ENCODE peak calls at places on chromosomes 3 and 15, in eight cellular contexts. K is fibroblast of pulmonary artery; G is NCI-H2081; A is MG63; S is HFFc6; N is SJSA1; I is activated T-cell treated with anti-CD3 and anti-CD28 coated beads, Interleukin-2, amount 50 U/mL, for 72 hours; T is stimulated activated CD8-positive, alpha-beta memory T cell treated with anti-CD3 and anti-CD28 coated beads, Interleukin-2, amount 100 ng/mL, for 1 hour. H is an unnamed sample.

GRCh38 chr3:167882057-167882667 is 146.6 kb downstream of the SERPINI1 start:
- DNase-seq in I (no peak), N (no peak), A (no peak), S (peak), T (no peak), K (peak), G (peak), H (peak)

GRCh38 chr3:142987080-142987700 is 14.2 kb upstream of the U2SURP start:
- DNase-seq in K (peak), N (no peak), S (peak), G (peak), I (no peak), T (no peak), A (no peak), H (no peak)

GRCh38 chr3:193905993-193906396 is 230.0 kb upstream of the HES1 start:
- DNase-seq in N (no peak), I (no peak), G (no peak), T (no peak), S (no peak), K (no peak), A (peak), H (no peak)

GRCh38 chr3:19886404-19886803 is 47.6 kb downstream of the EFHB start:
- DNase-seq in T (no peak), K (no peak), G (no peak), I (no peak), A (no peak), N (no peak), S (no peak), H (no peak)

GRCh38 chr3:165786013-165786412 is 51.2 kb downstream of the BCHE start:
- DNase-seq in N (no peak), G (no peak), S (no peak), A (no peak), I (no peak), K (no peak), T (no peak), H (no peak)

GRCh38 chr15:88657326-88658069 is 18.7 kb downstream of the ISG20 start:
- DNase-seq in N (peak), I (no peak), A (peak), G (peak), S (peak), T (no peak), K (peak), H (no peak)

GRCh38 chr15:52261498-52262242 is 33.9 kb downstream of the MYO5C start:
- DNase-seq in S (peak), T (no peak), K (peak), G (peak), I (peak), N (peak), A (peak), H (peak)

GRCh38 chr3:120823156-120823555 is 80.6 kb downstream of the GTF2E1 start:
- DNase-seq in T (no peak), A (peak), I (no peak), N (no peak), K (no peak), G (no peak), S (peak), H (no peak)

GRCh38 chr3:175266478-175266877 is 407.3 kb downstream of the NAALADL2 start:
- DNase-seq in S (no peak), K (peak), I (no peak), T (no peak), G (no peak), A (no peak), N (no peak), H (no peak)

GRCh38 chr3:40237892-40238571 is 71.5 kb upstream of the EIF1B start:
- DNase-seq in K (peak), G (no peak), A (no peak), T (no peak), I (no peak), N (no peak), S (peak), H (no peak)

GRCh38 chr3:197600796-197601565 is 45.2 kb upstream of the BDH1 start:
- DNase-seq in I (no peak), T (no peak), N (peak), G (no peak), K (peak), S (no peak), A (no peak), H (no peak)

GRCh38 chr3:172087827-172088580 is 48.6 kb downstream of the FNDC3B start:
- DNase-seq in K (no peak), N (no peak), S (no peak), I (peak), G (no peak), T (no peak), A (no peak), H (no peak)

GRCh38 chr3:193711964-193712598 is 119.1 kb downstream of the OPA1 start:
- DNase-seq in G (peak), T (no peak), S (no peak), K (no peak), N (no peak), I (no peak), A (no peak), H (no peak)

GRCh38 chr3:194095464-194095863 is 40.5 kb upstream of the HES1 start:
- DNase-seq in T (no peak), A (no peak), G (peak), N (no peak), I (no peak), S (no peak), K (peak), H (no peak)

GRCh38 chr15:98774756-98775497 is 126.6 kb downstream of the IGF1R start:
- DNase-seq in S (no peak), I (no peak), G (peak), T (no peak), N (no peak), K (no peak), A (no peak), H (no peak)

GRCh38 chr15:77858677-77859490 is 218.6 kb downstream of the TBC1D2B start:
- DNase-seq in I (no peak), T (no peak), G (no peak), S (no peak), N (no peak), A (no peak), K (no peak), H (no peak)

GRCh38 chr15:27601239-27601942 is 497.7 kb downstream of the OCA2 start:
- DNase-seq in S (no peak), I (no peak), T (no peak), N (no peak), G (peak), A (no peak), K (no peak), H (no peak)

GRCh38 chr3:156938724-156939123 is 112.6 kb downstream of the LEKR1 start:
- DNase-seq in I (no peak), G (no peak), S (no peak), A (no peak), K (no peak), T (no peak), N (no peak), H (no peak)

H was measured in glomerular endothelial cell.